ENCODE peak calls at places on chromosomes 4 and X, in nine cellular contexts. E is GM13976, V is activated B cell treated with CpG ODN at 0.5 μM for 24 hours, F is pancreas, D is MM.1S, X is HFF-Myc, B is dorsolateral prefrontal cortex, Z is RWPE1, J is NB4. I is an unnamed sample.

GRCh38 chrX:124383367-124383766 is 37.0 kb downstream of the SH2D1A start:
- DNase-seq in D (no peak), E (no peak), B (no peak), J (peak), Z (no peak), V (no peak), F (no peak), X (no peak), I (no peak)

GRCh38 chr4:176034936-176035335 is 30.7 kb upstream of the WDR17 start:
- DNase-seq in E (no peak), X (no peak), V (no peak), B (no peak), Z (no peak), D (no peak), J (no peak), F (no peak), I (no peak)

GRCh38 chr4:84778041-84778440 is 188.4 kb downstream of the WDFY3 start:
- DNase-seq in D (no peak), F (no peak), X (no peak), J (no peak), E (no peak), V (no peak), Z (no peak), B (no peak), I (no peak)

GRCh38 chr4:87047281-87047798 is 112.5 kb downstream of the AFF1 start:
- DNase-seq in Z (no peak), D (no peak), X (no peak), E (no peak), B (no peak), J (no peak), V (no peak), F (no peak), I (no peak)

GRCh38 chr4:146545102-146545501 is 23.4 kb upstream of the SLC10A7 start:
- DNase-seq in F (no peak), E (peak), Z (no peak), V (no peak), B (no peak), X (no peak), J (peak), D (peak), I (no peak)

GRCh38 chr4:22187203-22187835 is 238.7 kb upstream of the KCNIP4 start:
- DNase-seq in X (no peak), F (no peak), Z (no peak), V (no peak), E (no peak), J (no peak), B (no peak), D (no peak), I (no peak)

GRCh38 chr4:73220815-73221214 is 37.8 kb downstream of the ANKRD17 start:
- DNase-seq in B (no peak), Z (no peak), J (no peak), D (no peak), F (no peak), E (no peak), V (no peak), X (no peak), I (no peak)

GRCh38 chrX:19624754-19625153 is 109.4 kb upstream of the MAP3K15 start:
- DNase-seq in F (no peak), B (no peak), J (no peak), X (no peak), D (no peak), E (no peak), V (no peak), Z (no peak), I (no peak)

GRCh38 chrX:131841496-131842410 is 181.3 kb upstream of the STK26 start:
- DNase-seq in Z (peak), F (no peak), X (no peak), D (peak), B (peak), J (peak), E (peak), V (no peak), I (peak)

GRCh38 chr4:146952896-146953295 is 7.2 kb upstream of the TTC29 start:
- DNase-seq in J (no peak), F (no peak), D (no peak), V (no peak), Z (no peak), E (no peak), B (no peak), X (no peak), I (no peak)

GRCh38 chrX:74656079-74656745 is 41.8 kb upstream of the RLIM start:
- DNase-seq in J (no peak), Z (no peak), B (no peak), D (no peak), E (no peak), F (no peak), X (no peak), V (no peak), I (no peak)

GRCh38 chr4:95048296-95048695 is 290.5 kb downstream of the BMPR1B start:
- DNase-seq in B (no peak), E (no peak), F (no peak), V (no peak), Z (no peak), D (no peak), X (no peak), J (no peak), I (no peak)

GRCh38 chr4:180292339-180292738 is 1950.9 kb upstream of the TENM3 start:
- DNase-seq in E (no peak), D (no peak), J (no peak), Z (no peak), X (no peak), F (no peak), V (no peak), B (no peak), I (no peak)

GRCh38 chrX:121146059-121146628 is 98.7 kb downstream of the GLUD2 start:
- DNase-seq in X (no peak), F (no peak), E (no peak), Z (no peak), V (no peak), D (peak), B (no peak), J (no peak), I (no peak)

GRCh38 chrX:105126201-105126600 is 94.3 kb downstream of the TEX13A start:
- DNase-seq in J (no peak), F (no peak), B (no peak), E (no peak), V (no peak), D (no peak), X (no peak), Z (no peak), I (no peak)

GRCh38 chr4:185202984-185203379 is 818 bp downstream of the CFAP97 start:
- DNase-seq in D (no peak), F (no peak), V (no peak), B (no peak), Z (no peak), X (no peak), J (peak), E (no peak), I (no peak)

GRCh38 chr4:140976768-140977167 is 156.5 kb downstream of the RNF150 start:
- DNase-seq in V (no peak), F (no peak), D (no peak), E (no peak), X (no peak), Z (no peak), B (no peak), J (no peak), I (no peak)

GRCh38 chr4:99679204-99679603 is 21.6 kb upstream of the C4orf54 start:
- DNase-seq in J (no peak), E (no peak), B (no peak), X (no peak), V (no peak), D (no peak), F (no peak), Z (no peak), I (no peak)

GRCh38 chr4:7338059-7338452 is 96.7 kb downstream of the PSAPL1 start:
- DNase-seq in V (no peak), B (no peak), F (no peak), D (no peak), X (no peak), J (no peak), Z (no peak), E (no peak), I (no peak)

GRCh38 chrX:84156831-84157230 is 31.2 kb downstream of the RPS6KA6 start:
- DNase-seq in X (no peak), E (no peak), Z (no peak), V (no peak), J (no peak), D (no peak), B (no peak), F (no peak), I (no peak)

GRCh38 chrX:20267924-20268701 is 1.4 kb upstream of the RPS6KA3 start:
- DNase-seq in V (peak), X (no peak), F (peak), J (no peak), E (peak), D (no peak), Z (no peak), B (peak), I (peak)

GRCh38 chr4:2182981-2183380 is 58.9 kb downstream of the HAUS3 start:
- DNase-seq in F (no peak), D (no peak), E (no peak), Z (no peak), X (no peak), J (peak), B (no peak), V (no peak), I (no peak)

GRCh38 chr4:2395584-2395983 is 22.9 kb downstream of the ZFYVE28 start:
- DNase-seq in Z (no peak), B (no peak), X (no peak), D (no peak), F (no peak), E (no peak), J (no peak), V (no peak), I (no peak)

GRCh38 chr4:102792361-102792936 is 31.7 kb upstream of the MANBA start:
- DNase-seq in E (no peak), F (no peak), B (no peak), X (no peak), Z (no peak), D (no peak), V (no peak), J (no peak), I (no peak)

GRCh38 chrX:16022580-16023170 is 100.7 kb upstream of the GRPR start:
- DNase-seq in V (no peak), X (no peak), B (no peak), J (no peak), E (no peak), F (no peak), Z (peak), D (no peak), I (no peak)

GRCh38 chrX:102517331-102517730 is 792 bp upstream of the TMSB15A start:
- DNase-seq in D (no peak), Z (no peak), V (no peak), J (peak), F (no peak), E (no peak), B (no peak), X (no peak), I (no peak)

GRCh38 chr4:37715889-37716402 is 29.8 kb upstream of the RELL1 start:
- DNase-seq in B (no peak), F (no peak), D (no peak), X (no peak), V (no peak), Z (peak), J (peak), E (peak), I (no peak)

GRCh38 chr4:41963105-41963504 is 18.5 kb upstream of the DCAF4L1 start:
- DNase-seq in D (peak), F (no peak), V (no peak), E (no peak), J (peak), B (no peak), X (no peak), Z (peak), I (no peak)
- TF ChIP-seq CTCF in D (peak), F (no peak), V (no peak), E (peak), J (peak), B (peak), X (no peak), Z (peak), I (peak)

GRCh38 chr4:126960760-126961159 is 672.0 kb upstream of the INTU start:
- DNase-seq in D (no peak), F (no peak), B (no peak), X (no peak), J (no peak), V (no peak), E (no peak), Z (no peak), I (no peak)
- TF ChIP-seq CTCF in D (no peak), F (no peak), B (no peak), X (no peak), J (no peak), V (no peak), E (no peak), Z (no peak), I (no peak)

DNA sequence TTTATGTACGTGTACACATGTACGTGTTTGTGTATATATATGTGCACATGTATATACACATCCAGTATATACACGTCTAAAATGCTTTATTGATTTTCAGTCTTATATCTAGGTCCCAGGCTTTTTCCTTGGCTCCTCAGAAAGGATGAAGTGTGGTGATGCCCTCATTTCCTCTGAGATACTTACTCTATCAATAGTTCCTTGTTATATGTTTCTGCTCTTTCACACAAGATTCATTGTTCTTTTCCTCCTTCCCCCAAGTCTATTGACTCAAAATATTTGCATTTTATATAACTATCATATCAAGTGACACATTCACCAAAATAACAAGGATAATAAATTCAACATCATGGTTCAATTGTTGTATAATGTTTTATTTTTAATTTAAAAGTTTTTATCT is 359.2 kb downstream of the EPHA5 start:
- DNase-seq in V (no peak), E (no peak), J (no peak), X (no peak), B (no peak), Z (no peak), D (no peak), F (no peak), I (no peak)
- TF ChIP-seq CTCF in V (no peak), E (no peak), J (no peak), X (no peak), B (no peak), Z (no peak), D (no peak), F (no peak), I (no peak)

DNA sequence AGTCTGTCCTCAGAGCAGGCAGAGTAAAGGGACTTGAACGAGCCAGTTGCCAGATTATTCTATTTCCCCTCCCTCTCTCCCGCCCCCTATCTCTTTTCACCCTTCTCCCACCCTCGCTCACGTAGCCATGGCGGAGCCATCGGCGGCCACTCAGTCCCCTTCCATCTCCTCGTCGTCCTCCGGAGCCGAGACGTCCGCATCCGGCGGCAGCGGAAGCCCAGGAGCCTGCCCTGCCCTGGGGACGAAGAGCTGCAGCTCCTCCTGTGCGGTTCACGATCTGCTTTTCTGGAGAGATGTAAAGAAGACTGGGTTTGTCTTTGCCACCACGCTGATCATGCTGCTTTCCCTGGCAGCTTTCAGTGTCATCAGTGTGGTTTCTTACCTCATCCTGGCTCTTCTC is 106.2 kb upstream of the SMAD1 start:
- DNase-seq in Z (no peak), X (no peak), V (no peak), F (no peak), E (no peak), D (no peak), B (no peak), J (no peak), I (no peak)
- TF ChIP-seq CTCF in Z (no peak), X (no peak), V (no peak), F (no peak), E (no peak), D (no peak), B (no peak), J (no peak), I (no peak)

DNA sequence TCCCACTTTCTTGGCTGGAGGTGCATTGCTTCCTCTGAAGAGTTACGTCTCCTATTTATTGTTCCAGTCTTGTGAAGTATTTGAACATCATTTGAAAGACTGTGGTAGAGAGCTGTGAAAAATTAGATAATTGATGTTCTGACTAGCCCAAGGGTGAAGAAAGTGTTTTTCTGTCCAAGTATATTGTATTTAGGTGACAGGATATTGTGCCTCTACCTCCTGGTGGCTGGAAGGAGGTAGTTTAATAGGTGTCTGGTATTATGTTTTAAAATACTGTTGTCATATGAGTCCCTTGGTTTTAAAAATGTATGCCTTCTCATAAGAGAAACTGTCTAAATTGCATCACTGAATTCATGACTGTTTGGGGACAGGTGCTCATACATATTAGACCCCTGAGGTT is 226.0 kb downstream of the SPRY1 start:
- DNase-seq in B (no peak), E (no peak), J (no peak), V (no peak), F (no peak), X (no peak), D (no peak), Z (no peak), I (no peak)
- TF ChIP-seq CTCF in B (no peak), E (no peak), J (no peak), V (no peak), F (no peak), X (no peak), D (no peak), Z (no peak), I (no peak)

DNA sequence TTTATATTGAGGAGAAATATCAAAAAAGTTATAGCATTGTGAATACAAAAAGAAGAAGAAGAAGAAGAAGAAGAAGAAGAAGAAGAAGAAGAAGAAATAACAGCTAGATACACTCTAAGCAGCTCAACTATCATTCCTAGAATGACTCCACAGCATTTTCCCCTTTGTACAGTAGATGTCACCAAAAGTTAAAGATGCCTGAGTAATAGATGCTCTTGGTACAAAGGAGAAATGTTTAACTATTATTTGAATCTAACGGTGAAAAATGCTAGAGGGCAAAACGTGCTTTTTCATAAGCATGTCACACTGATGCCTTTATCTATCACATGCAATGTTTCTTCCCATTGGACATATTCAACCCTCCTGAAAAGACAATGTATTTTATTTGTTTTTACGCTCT is 178.4 kb upstream of the GPRIN3 start:
- DNase-seq in E (peak), F (no peak), Z (no peak), D (peak), B (no peak), X (peak), V (no peak), J (no peak), I (no peak)
- TF ChIP-seq CTCF in E (peak), F (no peak), Z (peak), D (peak), B (peak), X (peak), V (no peak), J (no peak), I (no peak)

GRCh38 chr4:81021526-81021944 is 9.0 kb upstream of the BMP3 start:
- DNase-seq in X (no peak), F (no peak), B (no peak), Z (no peak), J (no peak), V (no peak), E (no peak), D (no peak), I (no peak)

GRCh38 chr4:81021995-81022394 is 8.5 kb upstream of the BMP3 start:
- DNase-seq in X (no peak), E (no peak), V (no peak), B (no peak), J (no peak), F (no peak), D (no peak), Z (no peak), I (no peak)

DNA sequence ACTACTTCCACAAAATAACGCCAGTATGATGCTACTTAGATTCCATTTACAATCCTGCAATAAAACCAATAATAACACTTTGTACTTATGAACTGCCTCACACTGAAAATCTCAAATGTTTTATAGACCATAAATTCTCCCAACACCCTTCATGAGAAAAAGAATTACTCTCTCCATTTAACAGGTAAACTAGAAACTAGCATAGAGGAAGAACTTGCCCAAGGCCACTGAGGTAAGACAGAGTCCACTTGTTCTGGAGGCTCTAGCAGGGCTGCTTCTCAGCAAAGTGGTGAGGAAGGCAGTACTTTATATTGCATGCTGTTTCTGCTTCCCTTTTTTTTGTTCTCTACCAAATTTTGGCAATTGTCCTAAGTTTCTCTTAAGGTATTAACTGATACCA is 11.5 kb upstream of the BMP3 start:
- DNase-seq in E (no peak), X (no peak), D (no peak), Z (no peak), J (no peak), F (no peak), V (no peak), B (no peak), I (no peak)
- TF ChIP-seq CTCF in E (no peak), X (no peak), D (no peak), Z (no peak), J (no peak), F (no peak), V (no peak), B (no peak), I (no peak)

DNA sequence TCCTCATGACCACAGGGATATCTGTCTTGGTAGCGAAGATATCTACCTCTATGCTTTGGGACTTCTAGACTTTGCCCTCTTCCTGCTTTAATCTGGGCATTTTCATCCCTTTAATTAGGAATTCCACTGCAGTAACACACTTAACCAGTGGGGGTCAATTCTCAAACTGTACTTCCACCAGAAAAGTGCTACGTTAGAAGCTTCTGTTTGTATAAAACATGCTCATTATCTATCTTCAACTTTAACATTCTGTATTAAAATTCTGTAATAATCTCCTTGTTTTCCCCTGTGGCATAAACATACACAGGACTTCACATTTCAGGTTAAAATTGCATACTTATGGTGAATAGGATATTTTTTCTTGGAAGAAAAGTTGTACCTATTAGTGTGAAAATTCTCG is 105.6 kb downstream of the AMMECR1 start:
- DNase-seq in Z (no peak), D (no peak), F (no peak), J (no peak), V (no peak), X (no peak), B (no peak), E (no peak), I (no peak)
- TF ChIP-seq CTCF in Z (peak), D (no peak), F (no peak), J (no peak), V (no peak), X (no peak), B (no peak), E (no peak), I (peak)

I was measured in mesothelial cell of epicardium.